ENCODE peak calls at places on chromosomes 11 and 22, in ten cellular contexts. T is trophoblast cell; F is heart right ventricle; P is aorta; G is naive thymus-derived CD4-positive, alpha-beta T cell; A is GM12878; X is astrocyte; C is suprapubic skin; V is GM23338; R is GM23248. D is an unnamed sample. For H3K36me3, the result is how much of the 10 kb centered on the place peaks cover.

GRCh38 chr11:15563054-15563453 is 448.3 kb downstream of the INSC start:
- DNase-seq in T (no peak), F (no peak), P (no peak), G (no peak), A (no peak), X (no peak), C (no peak), V (no peak), R (no peak), D (no peak)

GRCh38 chr11:3867209-3868071 is 12.0 kb downstream of the STIM1 start:
- DNase-seq in T (no peak), F (peak), P (no peak), G (no peak), A (peak), X (no peak), C (no peak), V (no peak), R (no peak), D (no peak)

GRCh38 chr11:3700410-3700809 is 29.2 kb upstream of the CHRNA10 start:
- DNase-seq in T (no peak), F (no peak), P (no peak), G (no peak), A (no peak), X (no peak), C (no peak), V (no peak), R (no peak), D (no peak)

GRCh38 chr22:42857845-42858481 is 890 bp upstream of the ARFGAP3 start:
- DNase-seq in T (no peak), F (no peak), P (no peak), G (no peak), A (no peak), X (no peak), C (no peak), V (no peak), R (no peak), D (no peak)

GRCh38 chr22:23079240-23079768 is 9.0 kb downstream of the GNAZ start:
- DNase-seq in T (no peak), F (no peak), P (no peak), G (no peak), A (no peak), X (no peak), C (no peak), V (no peak), R (no peak), D (no peak)

GRCh38 chr22:46619830-46620501 is at the start of gene GRAMD4:
- DNase-seq in T (no peak), F (peak), P (peak), G (no peak), A (no peak), X (peak), C (no peak), V (no peak), R (peak), D (no peak)

GRCh38 chr11:1692708-1693326 is 4.2 kb upstream of the KRTAP5-6 start:
- DNase-seq in T (no peak), F (no peak), P (no peak), G (no peak), A (no peak), X (no peak), C (peak), V (no peak), R (no peak), D (no peak)

GRCh38 chr22:22591348-22592299 is 32.6 kb upstream of the PRAME start:
- DNase-seq in T (no peak), F (no peak), P (no peak), G (no peak), A (no peak), X (no peak), C (no peak), V (no peak), R (peak), D (no peak)

DNA sequence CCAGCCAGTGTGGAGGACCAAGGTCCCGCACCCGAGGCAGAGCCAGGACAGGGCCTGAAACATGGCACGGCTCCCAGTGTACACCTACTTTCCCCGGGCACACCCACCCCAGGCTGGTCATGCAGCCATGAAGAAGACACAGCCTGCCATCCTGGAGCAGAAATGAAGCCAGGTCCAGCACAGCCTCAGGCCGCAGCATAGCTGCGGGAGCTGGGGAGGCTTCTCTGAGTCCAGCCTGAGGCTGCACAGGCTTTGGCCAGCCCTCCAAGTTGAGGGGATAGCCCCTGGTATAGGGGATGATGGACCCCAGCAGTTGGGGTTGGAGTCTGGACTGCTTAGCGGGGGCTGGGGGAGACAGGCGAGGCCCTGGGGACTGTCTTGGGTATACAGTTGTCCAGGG is 2.9 kb upstream of the HDAC10 start:
- DNase-seq in T (no peak), F (no peak), P (no peak), G (no peak), A (no peak), X (no peak), C (no peak), V (no peak), R (no peak), D (no peak)
- H3K36me3 ChIP-seq in T (under half), F (under half), P (under half), G (under half), A (under half), X (under half), C (under half), V (under half), R (under half), D (under half)

DNA sequence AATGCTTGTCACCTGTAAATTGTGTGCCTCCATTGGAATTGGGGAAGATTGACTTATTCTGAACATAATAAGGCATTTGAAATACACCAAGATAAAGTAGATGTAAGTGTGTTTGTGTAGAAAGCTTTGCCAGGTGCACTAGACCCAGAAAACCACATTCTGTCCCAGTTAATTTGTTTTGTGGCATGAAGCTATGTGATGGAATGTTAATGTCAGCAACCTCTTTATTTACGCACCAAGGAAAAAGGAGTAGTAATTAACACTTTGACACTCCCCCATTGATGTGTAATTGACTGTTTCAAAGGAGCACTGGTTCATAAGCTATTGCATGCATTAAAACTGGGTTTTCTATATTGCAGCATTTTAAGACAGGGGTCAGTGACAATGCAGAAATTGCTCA is 14.3 kb downstream of the EIF3M start:
- DNase-seq in T (no peak), F (no peak), P (no peak), G (no peak), A (no peak), X (peak), C (no peak), V (no peak), R (no peak), D (no peak)
- H3K36me3 ChIP-seq in T (under half), F (half or more), P (under half), G (under half), A (under half), X (half or more), C (half or more), V (half or more), R (half or more), D (half or more)

DNA sequence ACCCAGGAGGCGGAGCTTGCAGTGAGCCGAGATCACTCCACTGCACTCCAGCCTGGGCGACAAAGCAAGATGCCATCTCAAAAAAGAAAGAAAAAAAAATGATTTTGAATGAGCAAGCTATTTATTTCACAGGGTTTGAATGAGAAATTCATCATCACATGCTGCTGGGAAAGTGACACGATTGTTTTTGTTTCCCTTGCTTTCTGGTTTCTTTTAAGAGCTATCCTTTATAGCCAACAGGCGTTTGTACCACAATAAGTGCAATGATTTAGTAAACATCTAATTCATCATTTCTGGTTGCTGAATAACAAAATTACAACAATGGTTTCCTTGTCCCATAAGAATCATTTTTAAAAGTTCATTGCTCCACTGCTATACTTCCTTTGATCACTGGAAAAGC is 129.9 kb downstream of the GUCY1A2 start:
- DNase-seq in T (no peak), F (no peak), P (no peak), G (no peak), A (no peak), X (no peak), C (no peak), V (no peak), R (no peak), D (no peak)
- H3K36me3 ChIP-seq in T (under half), F (under half), P (under half), G (under half), A (under half), X (under half), C (under half), V (under half), R (under half), D (under half)

GRCh38 chr11:9886595-9886994 is 222.7 kb downstream of the SWAP70 start:
- DNase-seq in T (no peak), F (no peak), P (no peak), G (no peak), A (no peak), X (no peak), C (no peak), V (no peak), R (no peak), D (no peak)

GRCh38 chr11:9880657-9881056 is 216.8 kb downstream of the SWAP70 start:
- DNase-seq in T (no peak), F (no peak), P (no peak), G (no peak), A (no peak), X (no peak), C (no peak), V (no peak), R (no peak), D (no peak)

GRCh38 chr11:9888938-9889337 is 225.1 kb downstream of the SWAP70 start:
- DNase-seq in T (no peak), F (no peak), P (no peak), G (no peak), A (no peak), X (no peak), C (no peak), V (no peak), R (no peak), D (no peak)

GRCh38 chr11:9887492-9887891 is 223.6 kb downstream of the SWAP70 start:
- DNase-seq in T (no peak), F (no peak), P (no peak), G (no peak), A (no peak), X (no peak), C (no peak), V (no peak), R (no peak), D (no peak)

GRCh38 chr11:9884601-9885000 is 220.7 kb downstream of the SWAP70 start:
- DNase-seq in T (no peak), F (no peak), P (no peak), G (no peak), A (no peak), X (no peak), C (no peak), V (no peak), R (no peak), D (no peak)
- H3K36me3 ChIP-seq in T (under half), F (under half), P (under half), G (under half), A (under half), X (under half), C (under half), V (under half), R (under half), D (under half)